ENCODE peak calls at places on chromosomes 5 and 9, in seven cellular contexts. T is SJCRH30, H is IMR-90, G is neural progenitor cell, I is endodermal cell, V is spleen, B is stomach. F is an unnamed sample.

GRCh38 chr5:78647411-78647818 is 1.2 kb downstream of the LHFPL2 start:
- DNase-seq in T (peak), H (peak), G (peak), I (peak), V (no peak), B (no peak), F (no peak)

GRCh38 chr5:164352695-164353094 is 847.3 kb downstream of the MAT2B start:
- DNase-seq in T (no peak), H (no peak), G (peak), I (no peak), V (no peak), B (no peak), F (no peak)

GRCh38 chr9:20662156-20662555 is 21.9 kb upstream of the FOCAD start:
- DNase-seq in T (peak), H (no peak), G (peak), I (peak), V (no peak), B (no peak), F (no peak)

GRCh38 chr5:165161204-165161603 is 1655.8 kb downstream of the MAT2B start:
- DNase-seq in T (peak), H (no peak), G (peak), I (peak), V (no peak), B (no peak), F (no peak)

GRCh38 chr9:134328841-134329575 is 2.8 kb downstream of the RXRA start:
- DNase-seq in T (peak), H (no peak), G (peak), I (no peak), V (no peak), B (peak), F (no peak)

GRCh38 chr5:96662725-96663513 is 743 bp downstream of the CAST start:
- DNase-seq in T (peak), H (peak), G (peak), I (peak), V (peak), B (peak), F (peak)

GRCh38 chr9:95048225-95049087 is 269.1 kb downstream of the FANCC start:
- DNase-seq in T (peak), H (no peak), G (peak), I (peak), V (peak), B (peak), F (no peak)

GRCh38 chr9:75130621-75131020 is 42.3 kb downstream of the OSTF1 start:
- DNase-seq in T (no peak), H (peak), G (no peak), I (no peak), V (no peak), B (no peak), F (no peak)

GRCh38 chr5:85921590-85921989 is 696.2 kb upstream of the COX7C start:
- DNase-seq in T (peak), H (no peak), G (no peak), I (no peak), V (no peak), B (no peak), F (no peak)

GRCh38 chr9:21813575-21814473 is 11.4 kb downstream of the MTAP start:
- DNase-seq in T (peak), H (peak), G (peak), I (peak), V (no peak), B (peak), F (no peak)

GRCh38 chr5:43418561-43418960 is 6.4 kb upstream of the CCL28 start:
- DNase-seq in T (no peak), H (no peak), G (no peak), I (no peak), V (no peak), B (no peak), F (no peak)

GRCh38 chr9:133049043-133049442 is 12.7 kb upstream of the CEL start:
- DNase-seq in T (peak), H (no peak), G (no peak), I (no peak), V (no peak), B (no peak), F (no peak)

GRCh38 chr9:133046900-133047295 is 14.9 kb upstream of the CEL start:
- DNase-seq in T (no peak), H (no peak), G (no peak), I (no peak), V (no peak), B (no peak), F (no peak)

GRCh38 chr9:133050781-133051180 is 11.0 kb upstream of the CEL start:
- DNase-seq in T (peak), H (no peak), G (no peak), I (no peak), V (peak), B (peak), F (no peak)

GRCh38 chr9:133050142-133050541 is 11.6 kb upstream of the CEL start:
- DNase-seq in T (peak), H (peak), G (no peak), I (no peak), V (no peak), B (no peak), F (no peak)

GRCh38 chr9:133048595-133048994 is 13.2 kb upstream of the CEL start:
- DNase-seq in T (peak), H (peak), G (peak), I (peak), V (no peak), B (peak), F (no peak)
- H3K27ac ChIP-seq in T (peak), H (no peak), G (no peak), I (no peak), V (no peak), B (no peak), F (no peak)

GRCh38 chr5:175823731-175824525 is 47.5 kb upstream of the CPLX2 start:
- DNase-seq in T (peak), H (no peak), G (peak), I (peak), V (no peak), B (no peak), F (no peak)
- H3K27ac ChIP-seq in T (no peak), H (no peak), G (no peak), I (no peak), V (no peak), B (no peak), F (no peak)

GRCh38 chr9:91342575-91342974 is 19.1 kb downstream of the AUH start:
- DNase-seq in T (no peak), H (no peak), G (no peak), I (no peak), V (no peak), B (no peak), F (no peak)

GRCh38 chr9:91338681-91339080 is 23.0 kb downstream of the AUH start:
- DNase-seq in T (no peak), H (no peak), G (no peak), I (no peak), V (no peak), B (no peak), F (no peak)

GRCh38 chr9:91340395-91340794 is 21.3 kb downstream of the AUH start:
- DNase-seq in T (no peak), H (no peak), G (no peak), I (no peak), V (no peak), B (no peak), F (no peak)

GRCh38 chr9:91341749-91342148 is 20.0 kb downstream of the AUH start:
- DNase-seq in T (no peak), H (no peak), G (no peak), I (no peak), V (no peak), B (no peak), F (no peak)

GRCh38 chr9:91341258-91341746 is 20.4 kb downstream of the AUH start:
- DNase-seq in T (no peak), H (no peak), G (no peak), I (no peak), V (no peak), B (no peak), F (no peak)
- H3K27ac ChIP-seq in T (no peak), H (no peak), G (no peak), I (no peak), V (no peak), B (peak), F (no peak)

GRCh38 chr5:76625087-76625860 is 2.1 kb upstream of the F2RL2 start:
- DNase-seq in T (no peak), H (no peak), G (no peak), I (no peak), V (no peak), B (no peak), F (no peak)

GRCh38 chr5:76622973-76623596 is at the start of gene F2RL2:
- DNase-seq in T (peak), H (peak), G (peak), I (peak), V (no peak), B (no peak), F (peak)

GRCh38 chr5:76617675-76618074 is 5.5 kb downstream of the F2RL2 start:
- DNase-seq in T (no peak), H (peak), G (no peak), I (no peak), V (no peak), B (no peak), F (no peak)

GRCh38 chr5:76620166-76620565 is 3.0 kb downstream of the F2RL2 start:
- DNase-seq in T (no peak), H (no peak), G (no peak), I (no peak), V (no peak), B (no peak), F (no peak)

GRCh38 chr5:76622076-76622475 is 1.1 kb downstream of the F2RL2 start:
- DNase-seq in T (peak), H (no peak), G (no peak), I (no peak), V (no peak), B (no peak), F (no peak)
- H3K27ac ChIP-seq in T (peak), H (peak), G (peak), I (no peak), V (no peak), B (no peak), F (no peak)

DNA sequence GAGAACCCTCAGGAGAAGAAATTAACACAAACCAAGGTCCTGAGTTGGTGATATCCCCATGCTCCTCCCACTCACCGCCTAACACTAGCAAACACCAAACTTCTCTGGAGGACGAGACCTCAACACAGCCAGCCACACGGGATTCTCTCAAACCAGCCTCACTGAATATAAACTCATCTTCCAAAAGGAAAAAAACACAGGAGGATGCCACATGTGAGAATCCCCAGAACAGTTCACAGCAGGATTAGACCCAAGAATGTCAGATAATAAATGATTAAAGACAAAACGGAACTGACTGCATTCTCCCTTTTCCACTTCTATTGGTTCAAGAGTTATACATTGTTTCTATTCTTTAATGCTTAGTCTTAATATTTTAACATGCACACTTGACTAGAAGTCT is 89.2 kb downstream of the LPAR1 start:
- DNase-seq in T (no peak), H (no peak), G (no peak), I (no peak), V (no peak), B (no peak), F (no peak)
- H3K27ac ChIP-seq in T (no peak), H (no peak), G (no peak), I (no peak), V (no peak), B (no peak), F (peak)

GRCh38 chr5:54646285-54647101 is 128.9 kb downstream of the SNX18 start:
- DNase-seq in T (peak), H (peak), G (peak), I (peak), V (peak), B (peak), F (no peak)
- H3K27ac ChIP-seq in T (no peak), H (peak), G (no peak), I (no peak), V (peak), B (peak), F (no peak)

GRCh38 chr5:76081811-76082783 is 1.1 kb upstream of the SV2C start:
- DNase-seq in T (no peak), H (no peak), G (peak), I (peak), V (peak), B (no peak), F (no peak)
- H3K27ac ChIP-seq in T (no peak), H (no peak), G (no peak), I (no peak), V (no peak), B (no peak), F (no peak)

DNA sequence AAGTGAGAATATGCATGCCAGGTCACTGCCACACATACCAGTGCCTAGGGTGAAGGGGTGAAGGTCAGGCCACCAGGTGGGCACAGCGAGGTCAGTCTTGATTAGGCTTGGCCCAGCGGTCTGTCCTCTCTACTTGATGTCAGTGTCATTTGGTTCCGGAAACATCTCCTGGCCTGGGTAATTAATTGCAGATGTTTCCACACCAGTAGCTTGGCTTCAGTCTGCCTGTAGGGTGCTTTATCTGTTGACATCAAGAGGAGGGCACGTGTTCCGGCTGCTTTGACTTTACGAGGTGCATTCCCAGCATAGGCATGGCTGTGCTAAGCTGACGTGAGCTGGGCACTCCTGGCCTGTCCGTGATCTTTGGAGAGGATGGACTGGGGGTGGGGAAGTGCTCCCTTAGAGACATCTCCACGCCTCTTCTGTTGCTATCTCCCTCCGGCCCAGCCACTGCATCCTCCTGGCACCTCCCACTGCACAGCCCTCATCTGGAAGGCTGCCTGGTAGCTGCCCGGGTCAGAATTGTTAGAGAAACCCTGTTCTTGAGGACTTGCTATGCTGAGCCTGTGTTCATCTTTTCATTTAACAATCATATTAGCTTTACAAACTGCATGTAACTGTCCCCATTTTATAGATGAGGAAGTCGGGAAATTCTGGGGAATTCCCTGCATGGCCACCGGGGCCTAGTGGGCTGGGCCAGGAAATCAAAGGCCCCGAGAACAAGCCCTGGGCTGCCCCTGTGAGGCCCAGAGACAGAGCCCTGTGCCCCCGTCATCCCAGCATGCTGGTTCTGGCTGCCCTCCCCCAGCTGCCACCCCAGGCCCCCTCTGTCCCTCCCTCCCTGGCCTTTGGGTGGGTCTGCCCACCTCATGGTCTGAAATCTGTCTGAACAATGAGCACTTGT is 29.1 kb downstream of the JADE2 start:
- DNase-seq in T (no peak), H (peak), G (no peak), I (no peak), V (no peak), B (peak), F (no peak)
- H3K27ac ChIP-seq in T (no peak), H (peak), G (no peak), I (no peak), V (peak), B (peak), F (peak)

GRCh38 chr9:6502399-6502798 is 89.4 kb downstream of the UHRF2 start:
- DNase-seq in T (no peak), H (peak), G (no peak), I (no peak), V (no peak), B (no peak), F (no peak)

GRCh38 chr9:6498982-6499381 is 86.0 kb downstream of the UHRF2 start:
- DNase-seq in T (no peak), H (peak), G (no peak), I (no peak), V (no peak), B (no peak), F (no peak)

GRCh38 chr9:6506571-6506970 is 93.6 kb downstream of the UHRF2 start:
- DNase-seq in T (no peak), H (peak), G (no peak), I (no peak), V (no peak), B (no peak), F (no peak)

GRCh38 chr9:6501526-6502210 is 88.7 kb downstream of the UHRF2 start:
- DNase-seq in T (no peak), H (no peak), G (no peak), I (no peak), V (no peak), B (no peak), F (no peak)
- H3K27ac ChIP-seq in T (no peak), H (no peak), G (no peak), I (no peak), V (no peak), B (no peak), F (peak)

F was measured in RWPE2.